ENCODE peak calls at places on chromosomes 7 and 10, in six cellular contexts. G is endothelial cell of umbilical vein, O is PC-9, R is left ventricle myocardium inferior, X is upper lobe of right lung, N is hepatocyte. B is an unnamed sample. For H3K4me1 and H3K36me3, the result is how much of the 10 kb centered on the place peaks cover.

GRCh38 chr7:98078197-98078870 is 28.3 kb upstream of the LMTK2 start:
- DNase-seq in G (no peak), O (no peak), R (no peak), X (peak), N (no peak), B (peak)

GRCh38 chr7:157490465-157490912 is 153.7 kb downstream of the DNAJB6 start:
- DNase-seq in G (no peak), O (peak), R (no peak), X (peak), N (peak), B (no peak)

GRCh38 chr7:32072397-32072796 is 2.2 kb upstream of the PDE1C start:
- DNase-seq in G (no peak), O (no peak), R (no peak), X (no peak), N (no peak), B (no peak)

GRCh38 chr7:2713370-2713769 is 25.4 kb downstream of the AMZ1 start:
- DNase-seq in G (no peak), O (no peak), R (peak), X (no peak), N (no peak), B (no peak)

GRCh38 chr7:498678-499641 is 20.7 kb downstream of the PDGFA start:
- DNase-seq in G (no peak), O (no peak), R (peak), X (peak), N (no peak), B (peak)

GRCh38 chr7:25952277-25953057 is 199.5 kb upstream of the NFE2L3 start:
- DNase-seq in G (no peak), O (no peak), R (no peak), X (no peak), N (peak), B (no peak)

GRCh38 chr10:102418612-102419560 is at the start of gene PSD:
- DNase-seq in G (no peak), O (no peak), R (no peak), X (no peak), N (no peak), B (no peak)

GRCh38 chr10:112052176-112052575 is 131.4 kb downstream of the GPAM start:
- DNase-seq in G (no peak), O (no peak), R (no peak), X (no peak), N (no peak), B (no peak)

GRCh38 chr7:17530741-17531417 is 232.4 kb downstream of the AHR start:
- DNase-seq in G (peak), O (no peak), R (no peak), X (no peak), N (no peak), B (no peak)

GRCh38 chr7:155002411-155003214 is at the start of gene PAXIP1:
- DNase-seq in G (peak), O (peak), R (peak), X (peak), N (peak), B (no peak)

GRCh38 chr7:82789883-82790609 is 346.5 kb upstream of the CACNA2D1 start:
- DNase-seq in G (no peak), O (peak), R (no peak), X (no peak), N (no peak), B (no peak)

GRCh38 chr10:112958275-112958995 is 8.4 kb downstream of the TCF7L2 start:
- DNase-seq in G (no peak), O (no peak), R (no peak), X (no peak), N (peak), B (no peak)

GRCh38 chr10:51007781-51008180 is 66.5 kb upstream of the PRKG1 start:
- DNase-seq in G (no peak), O (no peak), R (no peak), X (no peak), N (no peak), B (no peak)

GRCh38 chr10:88205842-88206446 is 342.5 kb downstream of the PTEN start:
- DNase-seq in G (no peak), O (no peak), R (no peak), X (no peak), N (no peak), B (no peak)

GRCh38 chr7:156168434-156168833 is 356.2 kb upstream of the SHH start:
- DNase-seq in G (no peak), O (no peak), R (no peak), X (peak), N (no peak), B (no peak)

GRCh38 chr10:17075510-17075909 is 54.1 kb downstream of the CUBN start:
- DNase-seq in G (peak), O (no peak), R (no peak), X (no peak), N (peak), B (no peak)

GRCh38 chr7:116525298-116525912 is 569 bp downstream of the CAV1 start:
- DNase-seq in G (peak), O (peak), R (peak), X (peak), N (peak), B (peak)

GRCh38 chr7:155222046-155222445 is 75.6 kb upstream of the INSIG1 start:
- DNase-seq in G (no peak), O (no peak), R (no peak), X (no peak), N (no peak), B (no peak)

GRCh38 chr10:103845983-103846382 is 9.4 kb downstream of the SH3PXD2A start:
- DNase-seq in G (peak), O (no peak), R (no peak), X (no peak), N (no peak), B (peak)

GRCh38 chr7:156334636-156335035 is 305.9 kb upstream of the RNF32 start:
- DNase-seq in G (no peak), O (no peak), R (no peak), X (no peak), N (no peak), B (no peak)

GRCh38 chr7:977326-978048 is 2.1 kb upstream of the COX19 start:
- DNase-seq in G (no peak), O (no peak), R (no peak), X (no peak), N (peak), B (no peak)

GRCh38 chr10:45421231-45422097 is 47.4 kb downstream of the ALOX5 start:
- DNase-seq in G (no peak), O (no peak), R (no peak), X (peak), N (no peak), B (no peak)

GRCh38 chr7:51013861-51014511 is 231.3 kb upstream of the GRB10 start:
- DNase-seq in G (no peak), O (no peak), R (no peak), X (peak), N (no peak), B (no peak)

GRCh38 chr10:64430690-64431323 is 909.6 kb downstream of the REEP3 start:
- DNase-seq in G (peak), O (no peak), R (no peak), X (no peak), N (peak), B (no peak)

GRCh38 chr10:95988702-95989101 is 54.7 kb upstream of the CCNJ start:
- DNase-seq in G (no peak), O (no peak), R (no peak), X (no peak), N (no peak), B (no peak)

GRCh38 chr7:34838329-34838728 is 180.3 kb downstream of the NPSR1 start:
- DNase-seq in G (no peak), O (peak), R (no peak), X (no peak), N (no peak), B (no peak)

GRCh38 chr7:152145853-152146466 is 120.5 kb downstream of the GALNT11 start:
- DNase-seq in G (peak), O (peak), R (no peak), X (no peak), N (peak), B (no peak)

GRCh38 chr7:66629222-66629658 is 559 bp downstream of the KCTD7 start:
- DNase-seq in G (peak), O (no peak), R (no peak), X (no peak), N (no peak), B (peak)

GRCh38 chr10:79401015-79401921 is 44.2 kb downstream of the ZCCHC24 start:
- DNase-seq in G (no peak), O (no peak), R (peak), X (no peak), N (no peak), B (peak)
- H3K4me1 ChIP-seq in G (under half), O (under half), R (under half), X (half or more), N (half or more), B (half or more)

DNA sequence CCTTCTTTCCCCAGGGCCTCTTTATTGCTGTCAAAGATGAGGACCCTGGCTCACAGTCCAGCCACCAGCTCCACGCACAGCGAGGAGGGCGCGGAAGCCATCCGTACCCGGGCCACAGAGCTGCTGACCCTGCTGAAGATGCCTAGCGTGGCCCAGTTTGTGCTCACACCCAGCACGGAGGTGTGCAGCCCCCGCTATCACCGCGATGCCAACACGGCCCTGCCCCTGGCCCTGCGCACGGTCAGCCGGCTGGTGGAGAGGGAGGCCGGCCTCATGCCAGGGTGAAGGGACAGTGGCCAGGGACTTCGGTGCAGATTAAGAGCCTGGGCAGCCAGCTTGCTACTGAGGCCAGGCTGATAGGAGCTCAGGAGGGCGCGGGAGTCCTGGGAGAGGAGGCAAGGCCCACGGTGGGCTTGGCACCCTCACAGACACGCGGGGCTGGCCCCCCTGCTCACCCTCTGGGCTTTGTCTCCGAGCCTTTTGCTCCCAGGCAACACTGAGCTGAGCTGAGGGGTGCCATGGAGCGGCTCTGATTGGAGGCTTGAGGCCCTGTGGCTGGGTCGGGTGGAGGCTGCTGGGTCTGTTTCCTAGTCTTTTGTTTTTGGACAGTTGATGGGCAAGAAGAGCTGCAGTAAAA is 15.8 kb downstream of the AP5Z1 start:
- DNase-seq in G (no peak), O (no peak), R (no peak), X (no peak), N (no peak), B (no peak)
- H3K36me3 ChIP-seq in G (under half), O (under half), R (half or more), X (half or more), N (under half), B (half or more)

GRCh38 chr10:4316166-4316810 is 509.7 kb upstream of the AKR1E2 start:
- DNase-seq in G (no peak), O (no peak), R (peak), X (no peak), N (no peak), B (peak)
- TF ChIP-seq CTCF in G (no peak), O (no peak), R (no peak), X (no peak), N (no peak), B (no peak)

GRCh38 chr7:143247372-143247771 is 15.9 kb upstream of the GSTK1 start:
- DNase-seq in G (no peak), O (no peak), R (no peak), X (no peak), N (no peak), B (no peak)

GRCh38 chr7:143252002-143252401 is 11.2 kb upstream of the GSTK1 start:
- DNase-seq in G (no peak), O (no peak), R (no peak), X (no peak), N (no peak), B (no peak)

GRCh38 chr7:143248781-143249354 is 14.4 kb upstream of the GSTK1 start:
- DNase-seq in G (no peak), O (peak), R (no peak), X (no peak), N (peak), B (no peak)

GRCh38 chr7:143250199-143250598 is 13.0 kb upstream of the GSTK1 start:
- DNase-seq in G (no peak), O (no peak), R (no peak), X (no peak), N (no peak), B (no peak)

GRCh38 chr7:143250822-143251221 is 12.4 kb upstream of the GSTK1 start:
- DNase-seq in G (no peak), O (no peak), R (no peak), X (no peak), N (no peak), B (no peak)
- H3K4me1 ChIP-seq in G (under half), O (half or more), R (under half), X (under half), N (under half), B (under half)

GRCh38 chr10:74113546-74113945 is 37.1 kb downstream of the AP3M1 start:
- DNase-seq in G (no peak), O (no peak), R (no peak), X (no peak), N (no peak), B (no peak)
- H3K36me3 ChIP-seq in G (half or more), O (under half), R (half or more), X (half or more), N (under half), B (half or more)

GRCh38 chr7:73742753-73743641 is 4.4 kb upstream of the ABHD11 start:
- DNase-seq in G (no peak), O (peak), R (no peak), X (peak), N (peak), B (peak)

GRCh38 chr7:73741600-73741999 is 3.0 kb upstream of the ABHD11 start:
- DNase-seq in G (no peak), O (peak), R (no peak), X (no peak), N (no peak), B (no peak)

GRCh38 chr7:73740212-73740611 is 1.6 kb upstream of the ABHD11 start:
- DNase-seq in G (no peak), O (no peak), R (no peak), X (no peak), N (no peak), B (no peak)

GRCh38 chr7:73740771-73741170 is 2.2 kb upstream of the ABHD11 start:
- DNase-seq in G (no peak), O (peak), R (no peak), X (no peak), N (peak), B (no peak)

GRCh38 chr7:73742338-73742752 is 3.7 kb upstream of the ABHD11 start:
- DNase-seq in G (no peak), O (peak), R (no peak), X (peak), N (peak), B (no peak)
- TF ChIP-seq CTCF in G (no peak), O (no peak), R (no peak), X (no peak), N (no peak), B (no peak)

GRCh38 chr7:41705109-41705871 is 2.4 kb upstream of the INHBA start:
- DNase-seq in G (peak), O (peak), R (peak), X (peak), N (peak), B (peak)
- H3K4me1 ChIP-seq in G (under half), O (under half), R (under half), X (under half), N (under half), B (half or more)

DNA sequence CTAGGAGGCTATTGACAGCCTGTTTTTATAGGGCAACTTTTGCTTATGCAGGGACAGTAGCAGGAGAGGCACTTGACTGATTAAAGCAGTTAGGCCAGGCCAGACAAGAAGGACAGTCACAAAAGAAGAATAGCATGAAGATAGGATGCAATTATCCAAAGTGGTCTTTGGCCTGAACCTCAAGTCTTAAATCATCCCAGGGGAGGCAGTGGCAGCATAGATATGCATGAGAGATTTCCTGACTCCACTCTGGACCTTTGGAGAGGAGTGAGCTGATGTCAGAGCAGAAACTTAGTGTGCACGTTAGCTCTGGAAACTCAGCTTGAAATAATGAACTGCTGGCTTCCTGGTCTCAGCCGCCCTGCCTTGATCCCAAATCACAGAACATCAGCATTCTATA is 290.6 kb downstream of the SORCS3 start:
- DNase-seq in G (no peak), O (no peak), R (no peak), X (no peak), N (no peak), B (no peak)
- H3K36me3 ChIP-seq in G (under half), O (under half), R (under half), X (under half), N (under half), B (under half)

GRCh38 chr10:128257404-128257803 is 131.2 kb upstream of the MKI67 start:
- DNase-seq in G (no peak), O (no peak), R (no peak), X (no peak), N (no peak), B (no peak)
- TF ChIP-seq CTCF in G (no peak), O (no peak), R (no peak), X (no peak), N (no peak), B (no peak)